ENCODE peak calls at places on chromosomes 6 and 20, in five cellular contexts. D, R, F, V and X are unnamed samples.
A peak's percentile ranks its signal among the peaks of the same experiment; 100 is the strongest.

GRCh38 chr20:10034717-10035571 is at the start of gene ANKEF1:
- DNase-seq in R (peak; percentile 79), F (peak; percentile 73), D (no peak), V (peak; percentile 60), X (peak; percentile 73)

GRCh38 chr6:85403331-85404015 is 46.4 kb upstream of the NT5E start:
- DNase-seq in V (peak; percentile 95), F (no peak), R (no peak), D (peak; percentile 92), X (no peak)

GRCh38 chr6:4018194-4019111 is 60.5 kb downstream of the FAM217A start:
- DNase-seq in R (peak; percentile 93), F (peak; percentile 97), V (peak; percentile 97), D (peak; percentile 70), X (peak; percentile 98)

GRCh38 chr20:39112196-39112743 is 150.1 kb downstream of the DHX35 start:
- DNase-seq in V (peak; percentile 35), D (no peak), F (no peak), R (peak; percentile 34), X (no peak)

GRCh38 chr6:835476-836160 is 142.7 kb upstream of the EXOC2 start:
- DNase-seq in D (no peak), R (no peak), V (peak; percentile 14), F (no peak), X (no peak)

GRCh38 chr6:127302728-127303675 is 36.3 kb downstream of the RNF146 start:
- DNase-seq in V (peak; percentile 65), D (peak; percentile 9), R (no peak), F (peak; percentile 63), X (no peak)

GRCh38 chr6:6002005-6002808 is 4.5 kb downstream of the NRN1 start:
- DNase-seq in F (no peak), R (no peak), D (no peak), V (no peak), X (no peak)

GRCh38 chr20:8874437-8874836 is 194.4 kb upstream of the PLCB4 start:
- DNase-seq in R (no peak), D (no peak), V (no peak), F (no peak), X (no peak)

GRCh38 chr6:20169786-20170185 is 42.5 kb downstream of the MBOAT1 start:
- DNase-seq in F (no peak), D (no peak), R (no peak), V (no peak), X (no peak)

GRCh38 chr20:57618091-57618765 is 2.0 kb downstream of the ZBP1 start:
- DNase-seq in V (no peak), D (no peak), R (no peak), F (peak; percentile 50), X (peak; percentile 39)

GRCh38 chr6:159904497-159904911 is 13.7 kb downstream of the MAS1 start:
- DNase-seq in F (no peak), V (no peak), D (no peak), R (no peak), X (no peak)

GRCh38 chr20:32477594-32478512 is 107.3 kb downstream of the NOL4L start:
- DNase-seq in F (no peak), R (peak; percentile 6), V (no peak), D (no peak), X (peak; percentile 46)

GRCh38 chr20:46210672-46211330 is 92.7 kb downstream of the CD40 start:
- DNase-seq in V (no peak), F (no peak), R (no peak), D (no peak), X (no peak)

GRCh38 chr20:53828673-53829085 is 235.0 kb upstream of the ZNF217 start:
- DNase-seq in R (no peak), V (peak; percentile 93), F (no peak), D (peak; percentile 88), X (no peak)

GRCh38 chr6:33410711-33411631 is at the start of gene PHF1:
- DNase-seq in D (no peak), R (peak; percentile 53), F (peak; percentile 86), V (no peak), X (peak; percentile 82)

GRCh38 chr6:46969206-46969605 is 47.5 kb upstream of the ADGRF5 start:
- DNase-seq in F (no peak), R (no peak), D (no peak), V (peak; percentile 22), X (no peak)

GRCh38 chr20:59102722-59103415 is 60.3 kb upstream of the PRELID3B start:
- DNase-seq in R (no peak), F (no peak), V (no peak), D (no peak), X (no peak)

GRCh38 chr6:121823437-121823851 is 388.0 kb downstream of the GJA1 start:
- DNase-seq in V (peak; percentile 78), R (no peak), F (no peak), D (peak; percentile 43), X (no peak)

GRCh38 chr20:47704746-47705496 is 80.4 kb downstream of the SULF2 start:
- DNase-seq in F (no peak), V (no peak), R (no peak), D (no peak), X (peak; percentile 25)

GRCh38 chr6:105253787-105254186 is 74.0 kb upstream of the POPDC3 start:
- DNase-seq in D (no peak), V (no peak), R (no peak), F (no peak), X (no peak)

GRCh38 chr20:23048283-23049200 is 930 bp downstream of the THBD start:
- DNase-seq in F (peak; percentile 74), D (no peak), V (no peak), R (peak; percentile 25), X (peak; percentile 91)

GRCh38 chr20:41457173-41457857 is 90.7 kb upstream of the EMILIN3 start:
- DNase-seq in V (no peak), R (no peak), F (no peak), D (no peak), X (no peak)

GRCh38 chr6:69887026-69887425 is 20.7 kb downstream of the COL19A1 start:
- DNase-seq in D (no peak), R (no peak), V (peak; percentile 15), F (no peak), X (no peak)

GRCh38 chr6:139569561-139569960 is 195.1 kb upstream of the CITED2 start:
- DNase-seq in R (no peak), F (no peak), D (no peak), V (peak; percentile 68), X (no peak)